ENCODE peak calls at places on chromosome 9, in nine cellular contexts. T is Peyer's patch; A is Caco-2; C is endothelial cell of umbilical vein; D is CD4-positive, alpha-beta memory T cell; X is gastrocnemius medialis; E is mucosa of descending colon; Y is psoas muscle; F is H1. K is an unnamed sample. For H3K4me1, the result is how much of the 10 kb centered on the place peaks cover.

GRCh38 chr9:136023401-136024225 is 62.4 kb upstream of the UBAC1 start:
- DNase-seq in T (peak), A (no peak), C (peak), D (no peak), X (peak), E (peak), Y (peak), F (peak), K (no peak)

GRCh38 chr9:135348788-135349150 is 130.8 kb upstream of the PPP1R26 start:
- DNase-seq in T (no peak), A (no peak), C (no peak), D (no peak), X (no peak), E (no peak), Y (no peak), F (no peak), K (no peak)

GRCh38 chr9:97470076-97470475 is 31.4 kb upstream of the TMOD1 start:
- DNase-seq in T (no peak), A (no peak), C (no peak), D (no peak), X (peak), E (no peak), Y (no peak), F (peak), K (no peak)

GRCh38 chr9:128024761-128025308 is 42.3 kb downstream of the NAIF1 start:
- DNase-seq in T (no peak), A (no peak), C (no peak), D (no peak), X (no peak), E (no peak), Y (no peak), F (no peak), K (no peak)

GRCh38 chr9:75715360-75715759 is 175.1 kb upstream of the PCSK5 start:
- DNase-seq in T (no peak), A (no peak), C (no peak), D (no peak), X (no peak), E (no peak), Y (no peak), F (no peak), K (no peak)

GRCh38 chr9:132412089-132412488 is 2.1 kb downstream of the CFAP77 start:
- DNase-seq in T (no peak), A (peak), C (peak), D (no peak), X (no peak), E (no peak), Y (no peak), F (peak), K (no peak)

GRCh38 chr9:131700765-131701433 is 39.0 kb downstream of the RAPGEF1 start:
- DNase-seq in T (no peak), A (no peak), C (no peak), D (no peak), X (no peak), E (no peak), Y (no peak), F (no peak), K (no peak)

GRCh38 chr9:134793281-134793680 is 87.3 kb upstream of the FCN2 start:
- DNase-seq in T (no peak), A (no peak), C (no peak), D (no peak), X (no peak), E (no peak), Y (no peak), F (no peak), K (no peak)

GRCh38 chr9:111872886-111873285 is 23.7 kb upstream of the UGCG start:
- DNase-seq in T (no peak), A (no peak), C (no peak), D (no peak), X (no peak), E (no peak), Y (no peak), F (no peak), K (no peak)

GRCh38 chr9:83967083-83967482 is 12.9 kb downstream of the HNRNPK start:
- DNase-seq in T (no peak), A (no peak), C (no peak), D (no peak), X (no peak), E (no peak), Y (no peak), F (no peak), K (no peak)

GRCh38 chr9:98529841-98530240 is 178.9 kb downstream of the GABBR2 start:
- DNase-seq in T (no peak), A (no peak), C (no peak), D (no peak), X (no peak), E (no peak), Y (no peak), F (no peak), K (no peak)

GRCh38 chr9:99040911-99041582 is 63.9 kb upstream of the TGFBR1 start:
- DNase-seq in T (no peak), A (no peak), C (no peak), D (no peak), X (no peak), E (no peak), Y (no peak), F (no peak), K (no peak)

GRCh38 chr9:4117835-4118610 is 181.8 kb downstream of the GLIS3 start:
- DNase-seq in T (peak), A (no peak), C (no peak), D (peak), X (no peak), E (peak), Y (no peak), F (peak), K (no peak)

GRCh38 chr9:89920901-89921300 is 316.1 kb downstream of the GADD45G start:
- DNase-seq in T (no peak), A (no peak), C (no peak), D (no peak), X (no peak), E (no peak), Y (no peak), F (no peak), K (no peak)

GRCh38 chr9:99076483-99077171 is 28.3 kb upstream of the TGFBR1 start:
- DNase-seq in T (peak), A (no peak), C (no peak), D (peak), X (no peak), E (peak), Y (no peak), F (no peak), K (peak)

GRCh38 chr9:106287108-106287631 is 575.8 kb upstream of the ZNF462 start:
- DNase-seq in T (no peak), A (no peak), C (no peak), D (no peak), X (no peak), E (peak), Y (no peak), F (no peak), K (no peak)

GRCh38 chr9:95035846-95036245 is 281.7 kb downstream of the FANCC start:
- DNase-seq in T (no peak), A (no peak), C (no peak), D (no peak), X (no peak), E (no peak), Y (no peak), F (no peak), K (no peak)

GRCh38 chr9:134451700-134452458 is 125.6 kb downstream of the RXRA start:
- DNase-seq in T (no peak), A (no peak), C (no peak), D (no peak), X (no peak), E (no peak), Y (no peak), F (no peak), K (no peak)

GRCh38 chr9:2017459-2018161 is 2.5 kb downstream of the SMARCA2 start:
- DNase-seq in T (peak), A (peak), C (peak), D (peak), X (peak), E (peak), Y (peak), F (peak), K (peak)

GRCh38 chr9:100309992-100310391 is 42.8 kb downstream of the TEX10 start:
- DNase-seq in T (no peak), A (no peak), C (no peak), D (no peak), X (no peak), E (no peak), Y (no peak), F (no peak), K (no peak)

GRCh38 chr9:29176786-29177185 is 1603.5 kb upstream of the C9orf72 start:
- DNase-seq in T (no peak), A (no peak), C (no peak), D (no peak), X (no peak), E (no peak), Y (no peak), F (no peak), K (no peak)

GRCh38 chr9:123322771-123323481 is 33.1 kb upstream of the CRB2 start:
- DNase-seq in T (peak), A (no peak), C (no peak), D (peak), X (no peak), E (peak), Y (no peak), F (no peak), K (peak)

GRCh38 chr9:87742813-87743428 is 17.0 kb downstream of the CTSL start:
- DNase-seq in T (no peak), A (no peak), C (no peak), D (no peak), X (no peak), E (no peak), Y (no peak), F (no peak), K (no peak)

GRCh38 chr9:81540142-81540701 is 149.1 kb downstream of the TLE1 start:
- DNase-seq in T (no peak), A (no peak), C (no peak), D (no peak), X (peak), E (no peak), Y (no peak), F (no peak), K (no peak)

GRCh38 chr9:94746541-94747505 is 20.3 kb downstream of the AOPEP start:
- DNase-seq in T (no peak), A (peak), C (peak), D (no peak), X (no peak), E (no peak), Y (no peak), F (no peak), K (no peak)

GRCh38 chr9:108139900-108140299 is 650.3 kb upstream of the KLF4 start:
- DNase-seq in T (no peak), A (no peak), C (no peak), D (no peak), X (no peak), E (no peak), Y (no peak), F (no peak), K (no peak)

GRCh38 chr9:31799953-31800609 is 584.4 kb upstream of the ACO1 start:
- DNase-seq in T (no peak), A (no peak), C (peak), D (peak), X (no peak), E (no peak), Y (no peak), F (peak), K (no peak)

GRCh38 chr9:136093331-136093986 is 1.6 kb downstream of the NACC2 start:
- DNase-seq in T (no peak), A (no peak), C (no peak), D (no peak), X (peak), E (peak), Y (peak), F (no peak), K (no peak)

GRCh38 chr9:132543251-132543650 is 39.2 kb upstream of the BARHL1 start:
- DNase-seq in T (no peak), A (no peak), C (no peak), D (no peak), X (no peak), E (no peak), Y (no peak), F (no peak), K (no peak)

GRCh38 chr9:100911273-100911672 is 117.3 kb upstream of the PLPPR1 start:
- DNase-seq in T (no peak), A (no peak), C (no peak), D (no peak), X (no peak), E (no peak), Y (no peak), F (no peak), K (no peak)

GRCh38 chr9:103410059-103410458 is 414.9 kb downstream of the CYLC2 start:
- DNase-seq in T (no peak), A (no peak), C (no peak), D (no peak), X (no peak), E (no peak), Y (no peak), F (no peak), K (no peak)

GRCh38 chr9:107214381-107214780 is 68.7 kb upstream of the RAD23B start:
- DNase-seq in T (no peak), A (no peak), C (no peak), D (no peak), X (no peak), E (no peak), Y (no peak), F (no peak), K (no peak)

GRCh38 chr9:135951889-135952663 is 9.1 kb downstream of the UBAC1 start:
- DNase-seq in T (no peak), A (peak), C (no peak), D (no peak), X (peak), E (no peak), Y (peak), F (no peak), K (no peak)

GRCh38 chr9:119004618-119004990 is 364.6 kb downstream of the BRINP1 start:
- DNase-seq in T (peak), A (no peak), C (no peak), D (no peak), X (peak), E (peak), Y (peak), F (no peak), K (no peak)

GRCh38 chr9:93576296-93577044 is at the start of gene PHF2:
- DNase-seq in T (peak), A (no peak), C (no peak), D (peak), X (no peak), E (no peak), Y (peak), F (no peak), K (peak)

GRCh38 chr9:92528537-92528851 is 7.3 kb downstream of the ECM2 start:
- DNase-seq in T (no peak), A (no peak), C (no peak), D (no peak), X (no peak), E (no peak), Y (no peak), F (no peak), K (no peak)
- H3K4me1 ChIP-seq in T (under half), A (under half), C (under half), D (under half), X (under half), E (under half), Y (under half), F (under half), K (under half)

GRCh38 chr9:37984672-37985611 is 81.0 kb upstream of the SLC25A51 start:
- DNase-seq in T (no peak), A (no peak), C (no peak), D (no peak), X (no peak), E (peak), Y (peak), F (no peak), K (no peak)
- H3K4me1 ChIP-seq in T (under half), A (under half), C (under half), D (under half), X (under half), E (under half), Y (under half), F (under half), K (under half)

GRCh38 chr9:121738969-121739368 is 87.5 kb downstream of the DAB2IP start:
- DNase-seq in T (no peak), A (no peak), C (no peak), D (no peak), X (peak), E (peak), Y (no peak), F (no peak), K (no peak)
- H3K4me1 ChIP-seq in T (under half), A (under half), C (under half), D (under half), X (half or more), E (half or more), Y (half or more), F (under half), K (under half)

GRCh38 chr9:69174645-69175487 is 789 bp downstream of the TJP2 start:
- DNase-seq in T (peak), A (no peak), C (peak), D (no peak), X (peak), E (peak), Y (peak), F (no peak), K (no peak)
- H3K4me1 ChIP-seq in T (under half), A (under half), C (half or more), D (under half), X (under half), E (under half), Y (under half), F (under half), K (under half)

GRCh38 chr9:129990269-129991005 is 52.6 kb downstream of the FNBP1 start:
- DNase-seq in T (peak), A (no peak), C (no peak), D (peak), X (no peak), E (no peak), Y (no peak), F (no peak), K (peak)

GRCh38 chr9:129989740-129990139 is 53.2 kb downstream of the FNBP1 start:
- DNase-seq in T (no peak), A (no peak), C (no peak), D (no peak), X (no peak), E (no peak), Y (no peak), F (no peak), K (no peak)

GRCh38 chr9:129987941-129988340 is 55.0 kb downstream of the FNBP1 start:
- DNase-seq in T (no peak), A (no peak), C (no peak), D (no peak), X (no peak), E (no peak), Y (no peak), F (no peak), K (no peak)

GRCh38 chr9:129989362-129989708 is 53.7 kb downstream of the FNBP1 start:
- DNase-seq in T (no peak), A (no peak), C (no peak), D (no peak), X (no peak), E (no peak), Y (no peak), F (no peak), K (no peak)

GRCh38 chr9:129988607-129989361 is 54.2 kb downstream of the FNBP1 start:
- DNase-seq in T (peak), A (no peak), C (no peak), D (peak), X (no peak), E (no peak), Y (no peak), F (no peak), K (peak)
- H3K4me1 ChIP-seq in T (under half), A (under half), C (under half), D (half or more), X (under half), E (under half), Y (under half), F (under half), K (under half)

GRCh38 chr9:130391863-130392262 is 52.9 kb upstream of the ASS1 start:
- DNase-seq in T (peak), A (no peak), C (no peak), D (no peak), X (no peak), E (peak), Y (no peak), F (no peak), K (no peak)
- H3K4me1 ChIP-seq in T (under half), A (under half), C (under half), D (under half), X (under half), E (under half), Y (under half), F (under half), K (under half)

K was measured in naive thymus-derived CD4-positive, alpha-beta T cell.